ENCODE peak calls at places on chromosome 15, in nine cellular contexts. V is GM23248; F is HTR-8/SVneo; E is AG09319; U is Calu3; Y is activated CD4-positive, CD25-positive, alpha-beta regulatory T cell treated with anti-CD3 and anti-CD28 coated beads, Interleukin-2, amount 50 U/mL, for 72 hours; A is left cardiac atrium; D is fibroblast of villous mesenchyme; O is C1 segment of cervical spinal cord. I is an unnamed sample.

GRCh38 chr15:36265422-36265821 is 314.0 kb upstream of the CDIN1 start:
- DNase-seq in V (peak; percentile 40), F (no peak), E (no peak), U (no peak), Y (no peak), A (no peak), D (peak; percentile 55), O (no peak), I (no peak)

GRCh38 chr15:76954744-76955143 is 23.2 kb downstream of the RCN2 start:
- DNase-seq in V (no peak), F (no peak), E (no peak), U (no peak), Y (no peak), A (no peak), D (no peak), O (no peak), I (no peak)

GRCh38 chr15:91921188-91921820 is 67.8 kb downstream of the SLCO3A1 start:
- DNase-seq in V (no peak), F (no peak), E (no peak), U (no peak), Y (no peak), A (no peak), D (no peak), O (no peak), I (no peak)

GRCh38 chr15:64144565-64145281 is 6.8 kb upstream of the SNX22 start:
- DNase-seq in V (no peak), F (no peak), E (no peak), U (no peak), Y (no peak), A (no peak), D (no peak), O (peak; percentile 55), I (no peak)

GRCh38 chr15:86915811-86916331 is 836.2 kb downstream of the AGBL1 start:
- DNase-seq in V (peak; percentile 69), F (peak; percentile 14), E (no peak), U (peak; percentile 7), Y (no peak), A (no peak), D (peak; percentile 52), O (peak; percentile 63), I (peak; percentile 48)

GRCh38 chr15:69666441-69666882 is 213.8 kb downstream of the RPLP1 start:
- DNase-seq in V (peak; percentile 54), F (no peak), E (no peak), U (no peak), Y (no peak), A (peak; percentile 36), D (peak; percentile 5), O (no peak), I (no peak)

GRCh38 chr15:95254263-95254662 is 1022.9 kb downstream of the MCTP2 start:
- DNase-seq in V (no peak), F (no peak), E (no peak), U (no peak), Y (no peak), A (no peak), D (peak; percentile 53), O (no peak), I (no peak)

GRCh38 chr15:37995461-37996347 is 61.3 kb downstream of the TMCO5A start:
- DNase-seq in V (peak; percentile 89), F (peak; percentile 12), E (peak; percentile 30), U (no peak), Y (no peak), A (peak; percentile 36), D (peak; percentile 78), O (peak; percentile 15), I (no peak)

GRCh38 chr15:97520689-97521088 is 439.8 kb upstream of the ARRDC4 start:
- DNase-seq in V (no peak), F (no peak), E (no peak), U (no peak), Y (no peak), A (no peak), D (no peak), O (no peak), I (no peak)

GRCh38 chr15:60928987-60929386 is 300.1 kb downstream of the RORA start:
- DNase-seq in V (no peak), F (no peak), E (no peak), U (no peak), Y (no peak), A (no peak), D (no peak), O (no peak), I (no peak)

I was measured in dorsolateral prefrontal cortex.